ENCODE peak calls at places on chromosomes 11 and 22, in five cellular contexts. H is fibroblast of lung, G is endothelial cell of umbilical vein, M is neural progenitor cell, J is PC-3. T is an unnamed sample.

GRCh38 chr11:116981216-116981887 is 116.9 kb downstream of the SIK3 start:
- DNase-seq in H (no peak), G (no peak), M (no peak), J (no peak), T (no peak)

GRCh38 chr22:49255154-49255553 is 572.5 kb downstream of the BRD1 start:
- DNase-seq in H (no peak), G (no peak), M (no peak), J (no peak), T (peak)

GRCh38 chr11:44327730-44328691 is 18.1 kb upstream of the ALX4 start:
- DNase-seq in H (no peak), G (no peak), M (no peak), J (no peak), T (peak)

GRCh38 chr22:30635273-30636225 is at the start of gene SLC35E4:
- DNase-seq in H (peak), G (peak), M (peak), J (peak), T (peak)

GRCh38 chr11:64306876-64307622 is 1.7 kb downstream of the ESRRA start:
- DNase-seq in H (no peak), G (no peak), M (peak), J (no peak), T (peak)

GRCh38 chr11:75554258-75555022 is 7.6 kb upstream of the SERPINH1 start:
- DNase-seq in H (peak), G (peak), M (peak), J (no peak), T (peak)

GRCh38 chr22:44686873-44687600 is 15.0 kb upstream of the PRR5 start:
- DNase-seq in H (peak), G (no peak), M (no peak), J (no peak), T (no peak)

GRCh38 chr11:125279680-125280079 is 115.1 kb downstream of the PKNOX2 start:
- DNase-seq in H (no peak), G (no peak), M (no peak), J (no peak), T (no peak)

GRCh38 chr11:57567512-57568329 is at the start of gene UBE2L6:
- DNase-seq in H (peak), G (no peak), M (peak), J (no peak), T (peak)

GRCh38 chr22:38317237-38317994 is at the start of gene CSNK1E:
- DNase-seq in H (peak), G (peak), M (peak), J (peak), T (peak)

GRCh38 chr11:124717786-124718634 is 21.7 kb upstream of the NRGN start:
- DNase-seq in H (peak), G (peak), M (peak), J (peak), T (peak)

GRCh38 chr11:85663080-85663729 is 1.7 kb downstream of the CREBZF start:
- DNase-seq in H (peak), G (peak), M (no peak), J (no peak), T (no peak)

GRCh38 chr22:49904040-49904369 is 14.2 kb downstream of the ALG12 start:
- DNase-seq in H (no peak), G (no peak), M (no peak), J (no peak), T (peak)

GRCh38 chr11:575324-575995 is 810 bp upstream of the PHRF1 start:
- DNase-seq in H (no peak), G (peak), M (peak), J (peak), T (no peak)

GRCh38 chr22:29574762-29575450 is 6.0 kb downstream of the NIPSNAP1 start:
- DNase-seq in H (no peak), G (no peak), M (no peak), J (no peak), T (no peak)

GRCh38 chr22:31139866-31140716 is at the start of gene PLA2G3:
- DNase-seq in H (peak), G (peak), M (peak), J (no peak), T (peak)

GRCh38 chr22:46584081-46584903 is 35.9 kb upstream of the GRAMD4 start:
- DNase-seq in H (no peak), G (no peak), M (peak), J (no peak), T (peak)

GRCh38 chr11:62001450-62002178 is 34.2 kb upstream of the FTH1 start:
- DNase-seq in H (peak), G (no peak), M (no peak), J (no peak), T (no peak)

GRCh38 chr11:65431452-65432132 is 9.0 kb downstream of the NEAT1 start:
- DNase-seq in H (peak), G (peak), M (no peak), J (no peak), T (no peak)

GRCh38 chr11:2092956-2093412 is 46.2 kb downstream of the IGF2 start:
- DNase-seq in H (peak), G (no peak), M (no peak), J (peak), T (peak)

GRCh38 chr22:20524004-20524481 is 16.6 kb downstream of the MED15 start:
- DNase-seq in H (no peak), G (no peak), M (no peak), J (peak), T (no peak)

GRCh38 chr11:70482529-70482917 is 84.2 kb downstream of the CTTN start:
- DNase-seq in H (no peak), G (no peak), M (no peak), J (no peak), T (no peak)

GRCh38 chr22:30742291-30743256 is 47.9 kb downstream of the OSBP2 start:
- DNase-seq in H (peak), G (no peak), M (no peak), J (no peak), T (no peak)

GRCh38 chr11:120893431-120894206 is 130.3 kb upstream of the TBCEL start:
- DNase-seq in H (no peak), G (no peak), M (no peak), J (no peak), T (no peak)

GRCh38 chr11:2185324-2186085 is 13.9 kb upstream of the TH start:
- DNase-seq in H (peak), G (no peak), M (no peak), J (no peak), T (no peak)

GRCh38 chr11:47337229-47337924 is 15.1 kb downstream of the MYBPC3 start:
- DNase-seq in H (no peak), G (no peak), M (peak), J (no peak), T (peak)

GRCh38 chr11:76808158-76808557 is 25.0 kb downstream of the TSKU start:
- DNase-seq in H (no peak), G (no peak), M (peak), J (no peak), T (no peak)

GRCh38 chr11:125094731-125095130 is 16.7 kb downstream of the TMEM218 start:
- DNase-seq in H (no peak), G (no peak), M (no peak), J (no peak), T (no peak)

GRCh38 chr22:49943771-49944398 is 16.7 kb upstream of the PIM3 start:
- DNase-seq in H (no peak), G (no peak), M (no peak), J (no peak), T (no peak)

GRCh38 chr11:131924446-131925240 is 554.2 kb downstream of the NTM start:
- DNase-seq in H (peak), G (peak), M (no peak), J (peak), T (no peak)

GRCh38 chr11:132448334-132448995 is 1078.0 kb downstream of the NTM start:
- DNase-seq in H (peak), G (no peak), M (no peak), J (no peak), T (no peak)

GRCh38 chr11:118914178-118914918 is 11.4 kb downstream of the BCL9L start:
- DNase-seq in H (no peak), G (no peak), M (peak), J (peak), T (peak)
- H3K4me3 ChIP-seq in H (peak), G (no peak), M (no peak), J (peak), T (no peak)

GRCh38 chr11:72426758-72427157 is 7.6 kb downstream of the CLPB start:
- DNase-seq in H (no peak), G (no peak), M (no peak), J (no peak), T (no peak)

GRCh38 chr11:72425053-72425980 is 9.0 kb downstream of the CLPB start:
- DNase-seq in H (no peak), G (no peak), M (no peak), J (no peak), T (no peak)

GRCh38 chr11:72429626-72430025 is 4.7 kb downstream of the CLPB start:
- DNase-seq in H (no peak), G (no peak), M (no peak), J (no peak), T (no peak)

GRCh38 chr11:72423840-72424239 is 10.5 kb downstream of the CLPB start:
- DNase-seq in H (no peak), G (no peak), M (no peak), J (no peak), T (no peak)

GRCh38 chr11:72426054-72426757 is 8.1 kb downstream of the CLPB start:
- DNase-seq in H (no peak), G (no peak), M (no peak), J (no peak), T (no peak)
- H3K9ac ChIP-seq in H (no peak), G (no peak), M (no peak), J (no peak), T (no peak)

DNA sequence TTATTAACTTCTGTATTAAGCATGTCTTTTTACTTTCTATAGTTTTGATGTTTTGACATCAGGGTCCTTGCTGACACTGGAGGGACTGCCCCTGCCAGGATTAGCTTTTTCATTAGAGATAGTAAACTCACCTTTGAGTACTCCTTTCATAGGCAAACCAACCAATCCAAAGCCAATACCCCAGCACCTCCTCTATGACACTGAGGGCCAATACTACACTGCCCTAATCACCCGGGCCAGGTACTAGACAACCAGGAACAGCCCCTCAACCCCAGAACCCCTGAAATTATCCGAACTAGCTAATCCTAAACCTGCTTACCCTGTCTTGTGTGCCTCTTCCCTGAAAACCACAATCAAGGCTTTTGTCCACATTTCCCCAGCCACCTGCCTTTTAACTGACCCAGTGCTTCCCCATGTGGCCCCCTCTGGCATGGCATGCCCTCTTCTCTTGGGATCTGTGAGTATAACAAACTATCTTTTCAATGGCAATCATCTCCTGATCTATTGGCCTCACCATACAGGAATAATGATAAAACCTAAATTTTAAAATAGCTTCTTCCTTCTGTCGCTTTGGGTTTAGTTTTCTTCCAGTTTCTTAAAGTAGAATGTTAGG is 31.2 kb downstream of the RAB6A start:
- DNase-seq in H (no peak), G (no peak), M (peak), J (peak), T (no peak)
- TF ChIP-seq CTCF in H (peak), G (peak), M (peak), J (peak), T (peak)

GRCh38 chr11:78318733-78319132 is 98.9 kb downstream of the GAB2 start:
- DNase-seq in H (no peak), G (no peak), M (peak), J (no peak), T (no peak)

GRCh38 chr11:78319453-78319955 is 98.1 kb downstream of the GAB2 start:
- DNase-seq in H (peak), G (peak), M (no peak), J (peak), T (no peak)

GRCh38 chr11:78315724-78316123 is 101.9 kb downstream of the GAB2 start:
- DNase-seq in H (no peak), G (no peak), M (no peak), J (no peak), T (no peak)

GRCh38 chr11:78314753-78315152 is 102.9 kb downstream of the GAB2 start:
- DNase-seq in H (no peak), G (no peak), M (no peak), J (no peak), T (no peak)

DNA sequence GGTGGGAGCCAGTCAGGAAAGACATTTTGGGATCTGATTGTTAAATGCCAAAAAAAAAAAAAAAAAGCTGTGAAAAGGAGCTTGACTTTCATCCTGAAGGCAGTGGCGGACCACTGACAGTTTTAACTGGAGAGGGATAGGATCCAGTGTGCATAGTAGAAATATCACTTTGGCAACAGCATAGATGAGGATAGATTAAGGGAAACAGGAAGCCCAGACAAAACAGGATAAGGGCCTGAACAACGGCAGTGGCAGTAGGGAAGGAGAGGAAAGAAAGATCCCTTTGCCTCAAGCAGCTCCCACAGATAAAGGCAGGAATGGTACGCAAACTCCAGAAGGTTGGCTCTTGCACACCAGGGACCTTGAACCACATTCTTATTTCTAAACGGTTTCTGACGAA is 99.3 kb downstream of the GAB2 start:
- DNase-seq in H (no peak), G (peak), M (no peak), J (no peak), T (no peak)
- H3K4me3 ChIP-seq in H (no peak), G (no peak), M (no peak), J (no peak), T (no peak)

T was measured in kidney.